ENCODE peak calls at places on chromosomes 5 and 9, in six cellular contexts. S, R, Y, N, M and T are unnamed samples.

GRCh38 chr5:14901462-14902051 is 30.0 kb upstream of the ANKH start:
- DNase-seq in R (no peak), S (no peak), N (peak), M (no peak), Y (no peak), T (peak)

GRCh38 chr9:34996181-34996904 is 6.8 kb downstream of the DNAJB5 start:
- DNase-seq in Y (no peak), N (no peak), M (no peak), S (no peak), R (no peak), T (no peak)

GRCh38 chr5:139640432-139641115 is 7.6 kb upstream of the CXXC5 start:
- DNase-seq in N (no peak), S (no peak), R (peak), Y (no peak), M (no peak), T (no peak)

GRCh38 chr9:30289435-30289834 is 2095.0 kb upstream of the ACO1 start:
- DNase-seq in S (no peak), Y (no peak), M (no peak), R (no peak), N (no peak), T (no peak)

GRCh38 chr5:165161204-165161603 is 1655.8 kb downstream of the MAT2B start:
- DNase-seq in Y (no peak), M (no peak), S (no peak), R (no peak), N (no peak), T (no peak)

GRCh38 chr9:108830292-108830691 is 25.5 kb downstream of the ACTL7B start:
- DNase-seq in Y (peak), R (no peak), S (no peak), M (no peak), N (no peak), T (no peak)

GRCh38 chr5:43422143-43422542 is 10.0 kb upstream of the CCL28 start:
- DNase-seq in R (no peak), N (no peak), S (peak), Y (peak), M (no peak), T (peak)

GRCh38 chr5:173463207-173463606 is 135.0 kb upstream of the STC2 start:
- DNase-seq in Y (no peak), S (no peak), M (no peak), R (no peak), N (no peak), T (no peak)

GRCh38 chr5:71790433-71790832 is 71.4 kb downstream of the CARTPT start:
- DNase-seq in R (no peak), M (no peak), Y (no peak), N (no peak), S (no peak), T (no peak)

GRCh38 chr9:99040911-99041582 is 63.9 kb upstream of the TGFBR1 start:
- DNase-seq in S (peak), Y (peak), R (no peak), N (peak), M (no peak), T (peak)

GRCh38 chr5:180090769-180091546 is 19.4 kb upstream of the RNF130 start:
- DNase-seq in S (no peak), N (peak), R (peak), M (no peak), Y (peak), T (peak)

GRCh38 chr5:167451091-167451490 is 840.4 kb upstream of the WWC1 start:
- DNase-seq in S (peak), Y (no peak), R (no peak), N (no peak), M (no peak), T (no peak)

GRCh38 chr9:131402738-131403492 is 9.0 kb downstream of the PRRC2B start:
- DNase-seq in S (peak), N (peak), M (no peak), Y (peak), R (peak), T (peak)

GRCh38 chr5:159504857-159505304 is 174.6 kb upstream of the IL12B start:
- DNase-seq in M (no peak), R (no peak), Y (peak), N (peak), S (peak), T (peak)

GRCh38 chr9:35844628-35845301 is 15.7 kb downstream of the TMEM8B start:
- DNase-seq in Y (peak), S (peak), N (peak), M (no peak), R (no peak), T (peak)

GRCh38 chr9:37407468-37407867 is 15.0 kb upstream of the GRHPR start:
- DNase-seq in R (no peak), S (no peak), Y (no peak), M (no peak), N (no peak), T (no peak)

GRCh38 chr5:163177971-163178370 is 259.4 kb upstream of the CCNG1 start:
- DNase-seq in R (no peak), S (no peak), M (no peak), N (no peak), Y (no peak), T (no peak)

GRCh38 chr5:139100825-139101224 is 97.3 kb downstream of the SIL1 start:
- DNase-seq in R (no peak), N (peak), M (no peak), S (peak), Y (peak), T (peak)

GRCh38 chr9:82456621-82457020 is 468.0 kb downstream of the SPATA31D1 start:
- DNase-seq in R (no peak), S (peak), N (peak), Y (peak), M (no peak), T (peak)